ENCODE peak calls at places on chromosome 10, in eight cellular contexts. R is uterus; C is SHP77; H is stimulated activated CD4-positive, alpha-beta T cell treated with anti-CD3 and anti-CD28 coated beads, TNF-alpha, amount 100 ng/mL, for 24 hours; P is HT1080; Q is CD4-positive, alpha-beta T cell; M is choroid plexus epithelial cell; I is CD8-positive, alpha-beta T cell. V is an unnamed sample.

GRCh38 chr10:659710-660141 is 29.7 kb downstream of the DIP2C start:
- DNase-seq in I (no peak), Q (no peak), P (peak; percentile 75), C (no peak), H (no peak), M (peak; percentile 74), R (no peak), V (no peak)

GRCh38 chr10:77801474-77802238 is 124.9 kb downstream of the DLG5 start:
- DNase-seq in M (no peak), H (peak; percentile 20), P (peak; percentile 78), Q (no peak), R (no peak), C (no peak), I (no peak), V (no peak)

GRCh38 chr10:86775056-86775858 is 18.8 kb downstream of the BMPR1A start:
- DNase-seq in I (no peak), Q (no peak), H (no peak), R (no peak), M (peak; percentile 54), P (peak; percentile 11), C (no peak), V (no peak)

GRCh38 chr10:92969151-92969550 is 91.4 kb upstream of the CYP26C1 start:
- DNase-seq in Q (no peak), I (no peak), M (no peak), R (no peak), P (no peak), C (no peak), H (no peak), V (no peak)

GRCh38 chr10:72278668-72279393 is 5.1 kb downstream of the DDIT4 start:
- DNase-seq in Q (no peak), P (no peak), H (no peak), M (no peak), C (no peak), R (no peak), I (no peak), V (no peak)

GRCh38 chr10:128096486-128097199 is 29.6 kb downstream of the MKI67 start:
- DNase-seq in C (no peak), M (no peak), H (no peak), P (no peak), R (no peak), I (no peak), Q (no peak), V (no peak)

GRCh38 chr10:127024655-127025054 is 119.4 kb downstream of the DOCK1 start:
- DNase-seq in P (no peak), R (peak; percentile 79), H (no peak), Q (no peak), I (no peak), C (no peak), M (no peak), V (no peak)

GRCh38 chr10:76902949-76903348 is 734.7 kb downstream of the KCNMA1 start:
- DNase-seq in M (peak; percentile 7), Q (no peak), C (no peak), R (no peak), P (peak; percentile 17), I (no peak), H (no peak), V (no peak)

GRCh38 chr10:120607710-120608703 is 151.0 kb downstream of the PLPP4 start:
- DNase-seq in I (no peak), Q (no peak), H (no peak), C (no peak), R (no peak), M (peak; percentile 10), P (peak; percentile 70), V (no peak)